ENCODE peak calls at places on chromosome 12, in eight cellular contexts. K is AG10803, Z is pancreas, W is lower leg skin, R is astrocyte of the cerebellum, A is testis, J is PC-3, Y is cardiac muscle cell. N is an unnamed sample.

GRCh38 chr12:121427556-121428055 is 27.7 kb downstream of the RNF34 start:
- DNase-seq in A (no peak), Y (no peak), J (no peak), W (peak; percentile 21), R (no peak), K (no peak), Z (no peak), N (no peak)

GRCh38 chr12:93699271-93700141 is 22.3 kb downstream of the CRADD start:
- DNase-seq in W (no peak), Y (peak; percentile 32), A (no peak), J (peak; percentile 84), R (peak; percentile 68), K (peak; percentile 71), Z (no peak), N (no peak)

GRCh38 chr12:45669762-45670161 is 59.7 kb upstream of the ARID2 start:
- DNase-seq in Y (no peak), K (peak; percentile 38), W (no peak), A (no peak), J (no peak), Z (no peak), R (no peak), N (no peak)

GRCh38 chr12:80190001-80190400 is 90.7 kb downstream of the OTOGL start:
- DNase-seq in J (no peak), K (no peak), R (no peak), W (no peak), Z (no peak), A (peak; percentile 43), Y (peak; percentile 16), N (no peak)

GRCh38 chr12:65300679-65301349 is 22.3 kb downstream of the MSRB3 start:
- DNase-seq in A (no peak), W (no peak), Z (no peak), K (peak; percentile 13), Y (peak; percentile 30), J (peak; percentile 71), R (no peak), N (no peak)

GRCh38 chr12:132071837-132072384 is 72.2 kb downstream of the DDX51 start:
- DNase-seq in Z (no peak), R (no peak), W (no peak), Y (no peak), J (no peak), A (peak; percentile 10), K (no peak), N (no peak)

GRCh38 chr12:94092516-94093241 is 55.7 kb upstream of the PLXNC1 start:
- DNase-seq in R (peak; percentile 96), Y (peak; percentile 96), A (no peak), W (no peak), K (peak; percentile 73), J (peak; percentile 92), Z (no peak), N (no peak)

GRCh38 chr12:3658327-3659163 is 94.4 kb downstream of the CRACR2A start:
- DNase-seq in A (no peak), W (no peak), R (no peak), J (peak; percentile 41), Y (peak; percentile 57), K (no peak), Z (no peak), N (no peak)

GRCh38 chr12:51852404-51853137 is 4.1 kb upstream of the FIGNL2 start:
- DNase-seq in W (no peak), Y (no peak), J (no peak), A (no peak), Z (no peak), R (no peak), K (peak; percentile 47), N (no peak)

DNA sequence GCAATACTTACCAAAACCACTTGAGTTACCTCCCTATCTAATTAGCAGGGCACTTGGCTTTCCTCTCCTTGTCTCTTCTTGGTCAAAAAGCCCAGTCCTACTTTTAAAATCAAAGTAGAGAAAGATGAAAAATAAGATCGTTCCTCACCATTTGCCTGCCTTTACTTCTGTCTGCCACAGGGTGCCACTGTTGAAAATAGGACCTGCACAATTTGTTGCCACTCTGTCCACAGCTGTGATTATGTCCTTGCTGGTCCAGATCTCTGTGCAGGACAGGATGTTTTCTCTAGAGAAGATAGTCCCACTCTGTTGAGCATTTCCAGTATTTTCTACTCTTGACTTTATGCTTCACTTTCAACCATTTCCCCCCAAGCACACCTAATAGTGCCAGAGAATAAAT is 179.9 kb downstream of the PDZRN4 start:
- DNase-seq in Z (no peak), A (no peak), K (peak; percentile 0), Y (peak; percentile 3), J (peak; percentile 28), W (no peak), R (no peak), N (no peak)
- TF ChIP-seq CTCF in Z (no peak), A (no peak), K (peak; percentile 36), Y (peak; percentile 15), J (peak; percentile 55), W (no peak), R (peak; percentile 14), N (peak; percentile 61)

GRCh38 chr12:41193321-41193720 is 5.2 kb downstream of the PDZRN4 start:
- DNase-seq in Y (no peak), W (no peak), R (no peak), K (no peak), A (no peak), Z (no peak), J (no peak), N (no peak)

GRCh38 chr12:41188058-41188840 is at the start of gene PDZRN4:
- DNase-seq in A (peak; percentile 73), Z (no peak), Y (peak; percentile 2), R (no peak), W (peak; percentile 82), J (no peak), K (no peak), N (no peak)

GRCh38 chr12:41188841-41189394 is 798 bp downstream of the PDZRN4 start:
- DNase-seq in W (no peak), A (peak; percentile 25), Z (no peak), R (no peak), K (no peak), Y (no peak), J (no peak), N (no peak)

GRCh38 chr12:41189395-41190251 is 1.5 kb downstream of the PDZRN4 start:
- DNase-seq in R (no peak), W (no peak), K (no peak), A (peak; percentile 46), J (no peak), Z (no peak), Y (peak; percentile 2), N (no peak)

GRCh38 chr12:41190360-41190759 is 2.2 kb downstream of the PDZRN4 start:
- DNase-seq in J (peak; percentile 44), R (peak; percentile 12), A (peak; percentile 57), K (no peak), Z (no peak), W (no peak), Y (peak; percentile 18), N (no peak)
- TF ChIP-seq CTCF in J (peak; percentile 59), R (peak; percentile 84), A (peak; percentile 22), K (no peak), Z (no peak), W (no peak), Y (peak; percentile 45), N (peak; percentile 75)

DNA sequence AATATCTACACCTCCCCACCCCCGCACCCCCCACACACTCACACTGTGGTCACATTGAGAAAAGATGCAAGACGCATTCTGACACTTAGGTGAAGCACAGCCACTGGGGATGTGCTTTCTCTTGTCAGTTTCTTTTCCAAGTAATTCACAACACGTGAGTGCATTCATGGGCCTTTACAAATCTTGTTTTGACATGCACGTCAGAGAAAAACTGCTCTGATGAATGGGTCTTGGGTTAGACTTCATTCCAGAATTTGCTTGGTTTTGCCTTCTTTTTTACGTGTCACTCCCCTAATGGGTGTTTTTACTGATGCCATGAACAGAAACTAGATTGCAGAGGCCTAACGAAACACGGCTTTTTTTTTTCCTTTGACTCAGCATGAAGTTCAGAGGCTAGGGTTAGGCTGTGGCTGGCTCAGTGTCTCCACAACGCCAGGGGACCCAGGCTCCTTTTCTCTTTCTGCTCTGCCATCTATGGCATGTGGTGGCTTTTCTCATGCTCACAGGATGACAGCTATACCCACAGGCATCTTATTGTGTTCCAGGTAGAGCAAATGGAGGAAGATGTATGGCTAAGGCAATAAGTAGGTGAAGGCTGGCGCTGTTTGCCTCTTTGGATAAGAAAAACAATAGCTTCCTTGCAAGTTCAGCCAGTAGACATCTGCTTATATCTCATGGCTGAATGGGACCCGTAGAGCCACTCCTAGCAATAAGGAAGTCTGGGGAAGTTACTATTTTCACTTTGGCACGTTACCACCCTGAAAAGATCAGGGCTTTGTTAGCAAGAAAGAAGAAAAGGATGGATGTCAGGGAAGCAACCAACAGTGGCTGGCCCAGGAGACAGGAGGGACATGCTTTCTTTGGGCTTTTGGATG is 253.3 kb downstream of the SLC15A4 start:
- DNase-seq in K (no peak), J (no peak), Z (no peak), Y (no peak), R (no peak), W (no peak), A (no peak), N (no peak)
- TF ChIP-seq CTCF in K (no peak), J (no peak), Z (no peak), Y (no peak), R (no peak), W (no peak), A (no peak), N (no peak)

GRCh38 chr12:6277982-6278438 is 32.5 kb upstream of the PLEKHG6 start:
- DNase-seq in J (peak; percentile 69), W (no peak), Y (no peak), R (no peak), Z (peak; percentile 66), A (peak; percentile 44), K (no peak), N (no peak)

GRCh38 chr12:6279256-6279628 is 31.2 kb upstream of the PLEKHG6 start:
- DNase-seq in A (no peak), W (peak; percentile 90), Z (no peak), Y (no peak), K (no peak), R (no peak), J (no peak), N (no peak)

GRCh38 chr12:6279631-6280030 is 30.9 kb upstream of the PLEKHG6 start:
- DNase-seq in R (no peak), Y (no peak), K (no peak), W (peak; percentile 83), J (no peak), Z (no peak), A (no peak), N (no peak)

GRCh38 chr12:6280053-6280469 is 30.4 kb upstream of the PLEKHG6 start:
- DNase-seq in Z (peak; percentile 75), R (peak; percentile 76), W (peak; percentile 94), A (no peak), Y (peak; percentile 90), K (peak; percentile 93), J (peak; percentile 95), N (no peak)

DNA sequence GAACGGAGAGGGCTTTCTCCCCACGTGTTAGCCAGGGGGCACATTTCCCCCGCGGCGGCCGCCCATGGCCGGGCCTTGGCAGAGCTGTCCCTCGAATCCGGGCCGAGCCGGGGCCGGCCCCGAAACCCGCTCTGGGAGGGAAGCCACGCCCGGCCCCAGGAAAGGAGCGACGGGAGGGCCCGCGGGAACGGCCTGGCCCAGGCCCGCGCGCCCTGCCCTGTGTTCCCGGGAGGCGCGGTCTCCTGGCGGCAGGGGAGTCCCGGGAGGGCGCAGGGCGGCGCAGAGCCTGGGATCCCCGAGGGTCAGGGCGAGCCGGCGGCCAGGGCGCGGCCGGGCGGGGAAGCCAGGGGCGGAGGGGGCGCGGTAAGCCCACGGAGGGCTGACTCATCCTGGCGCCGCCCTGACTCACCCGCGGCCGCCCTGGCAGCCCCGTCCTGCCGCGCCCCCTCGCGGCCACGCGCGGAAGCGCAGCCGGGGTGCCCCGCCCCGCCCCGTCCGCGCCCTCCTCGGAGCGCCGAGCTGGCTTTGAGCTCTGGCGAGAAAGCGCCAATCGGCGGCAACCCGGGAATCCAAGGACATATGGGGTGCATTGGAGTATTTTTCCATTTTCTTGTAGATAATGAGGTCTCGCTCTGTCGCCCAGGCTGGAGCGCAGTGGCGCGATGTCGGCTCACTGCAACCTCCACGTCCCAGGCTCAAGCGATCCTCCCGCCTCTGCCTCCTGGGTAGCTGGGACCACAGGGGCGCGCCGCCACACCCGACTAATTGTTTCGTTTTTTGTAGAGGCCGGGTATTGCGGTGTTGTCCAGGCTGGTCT is 31.8 kb upstream of the PLEKHG6 start:
- DNase-seq in A (peak; percentile 81), J (peak; percentile 88), W (peak; percentile 97), R (no peak), Y (peak; percentile 87), K (peak; percentile 77), Z (peak; percentile 80), N (peak; percentile 95)
- TF ChIP-seq CTCF in A (peak; percentile 99), J (peak; percentile 53), W (no peak), R (peak; percentile 57), Y (peak; percentile 47), K (peak; percentile 28), Z (peak; percentile 91), N (peak; percentile 98)